ENCODE peak calls at places on chromosomes 7 and 10, in eight cellular contexts. S is ovary, F is IMR-90, M is mucosa of descending colon, L is kidney, X is upper lobe of right lung, K is heart left ventricle, I is Peyer's patch. P is an unnamed sample.

GRCh38 chr10:101043356-101043707 is 12.3 kb downstream of the SFXN3 start:
- DNase-seq in S (no peak), F (no peak), M (no peak), L (no peak), X (no peak), K (no peak), I (no peak), P (no peak)

GRCh38 chr7:41491313-41491712 is 211.6 kb downstream of the INHBA start:
- DNase-seq in S (no peak), F (peak; percentile 86), M (no peak), L (no peak), X (no peak), K (no peak), I (no peak), P (no peak)

GRCh38 chr7:134996097-134996550 is 9.8 kb downstream of the AGBL3 start:
- DNase-seq in S (no peak), F (peak; percentile 29), M (no peak), L (no peak), X (no peak), K (no peak), I (no peak), P (no peak)

GRCh38 chr7:139084709-139085108 is 24.8 kb downstream of the ZC3HAV1 start:
- DNase-seq in S (no peak), F (no peak), M (no peak), L (no peak), X (no peak), K (no peak), I (no peak), P (no peak)

GRCh38 chr10:86068532-86069337 is 297.9 kb downstream of the GRID1 start:
- DNase-seq in S (no peak), F (no peak), M (no peak), L (no peak), X (peak; percentile 42), K (no peak), I (no peak), P (peak; percentile 38)

GRCh38 chr7:51961804-51962203 is 645.2 kb upstream of the COBL start:
- DNase-seq in S (no peak), F (no peak), M (no peak), L (no peak), X (no peak), K (no peak), I (no peak), P (no peak)

GRCh38 chr10:117221156-117221711 is 19.7 kb upstream of the SLC18A2 start:
- DNase-seq in S (no peak), F (peak; percentile 1), M (no peak), L (no peak), X (peak; percentile 12), K (no peak), I (no peak), P (no peak)

GRCh38 chr7:156616269-156617202 is 24.0 kb upstream of the RNF32 start:
- DNase-seq in S (no peak), F (peak; percentile 4), M (peak; percentile 69), L (peak; percentile 67), X (no peak), K (no peak), I (peak; percentile 65), P (no peak)

GRCh38 chr7:5452937-5453540 is 29.4 kb upstream of the TNRC18 start:
- DNase-seq in S (no peak), F (peak; percentile 84), M (no peak), L (no peak), X (no peak), K (no peak), I (no peak), P (no peak)

GRCh38 chr7:152341039-152341913 is 94.5 kb downstream of the KMT2C start:
- DNase-seq in S (no peak), F (peak; percentile 72), M (peak; percentile 47), L (no peak), X (no peak), K (no peak), I (peak; percentile 51), P (no peak)

DNA sequence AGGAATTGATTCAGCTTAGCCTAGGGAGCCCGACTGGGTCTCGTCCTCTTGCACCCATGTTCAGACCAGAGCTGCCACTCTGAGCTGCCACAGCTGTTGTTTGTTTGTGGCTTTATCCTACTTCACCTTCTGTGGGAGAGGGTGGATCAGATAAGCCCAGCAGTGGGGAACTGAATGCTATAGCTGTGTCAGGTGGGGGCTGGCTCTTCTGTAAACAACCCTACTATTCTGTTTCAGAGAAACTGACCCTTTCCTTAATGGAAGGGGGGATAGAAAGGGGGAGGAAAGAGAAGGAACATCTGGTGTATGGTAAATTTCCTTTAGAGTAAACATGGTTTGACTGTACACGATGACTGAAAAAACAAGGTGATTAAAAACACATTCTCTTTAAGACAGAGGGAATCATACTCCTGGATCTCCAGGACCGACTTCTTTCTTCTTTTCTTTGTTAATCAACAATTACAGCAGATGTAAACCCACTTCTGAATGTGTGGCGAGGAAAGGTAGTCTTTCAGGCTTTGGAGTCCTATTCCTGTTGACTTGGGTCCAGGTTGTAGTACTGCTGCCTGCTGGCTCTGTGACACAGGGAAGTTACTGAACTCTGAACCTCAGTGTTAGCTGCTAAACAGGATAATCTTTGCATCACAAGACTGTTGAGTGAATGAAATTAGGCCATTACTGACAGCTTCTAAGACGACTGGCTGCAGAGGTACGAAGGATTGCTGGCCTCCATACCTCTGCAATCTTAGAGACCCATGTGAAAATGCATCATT is 6.0 kb downstream of the PRXL2A start:
- DNase-seq in S (no peak), F (peak; percentile 12), M (peak; percentile 62), L (no peak), X (no peak), K (no peak), I (peak; percentile 66), P (no peak)
- H3K4me1 ChIP-seq in S (peaks cover 23% of the 10 kb centered on the region), F (peaks cover 3% of the 10 kb centered on the region), M (peaks cover 58% of the 10 kb centered on the region), L (peaks cover 47% of the 10 kb centered on the region), X (peaks cover 37% of the 10 kb centered on the region), K (peaks cover 80% of the 10 kb centered on the region), I (no peaks in the 10 kb centered on the region), P (no peaks in the 10 kb centered on the region)

GRCh38 chr7:121392277-121393004 is 3.7 kb downstream of the FAM3C start:
- DNase-seq in S (no peak), F (no peak), M (no peak), L (no peak), X (no peak), K (no peak), I (no peak), P (no peak)

GRCh38 chr7:121388950-121389349 is 7.2 kb downstream of the FAM3C start:
- DNase-seq in S (no peak), F (no peak), M (no peak), L (no peak), X (no peak), K (no peak), I (no peak), P (no peak)

GRCh38 chr7:121393005-121393366 is 3.1 kb downstream of the FAM3C start:
- DNase-seq in S (no peak), F (no peak), M (no peak), L (no peak), X (no peak), K (no peak), I (no peak), P (no peak)

GRCh38 chr7:121390109-121390508 is 6.0 kb downstream of the FAM3C start:
- DNase-seq in S (no peak), F (no peak), M (no peak), L (no peak), X (no peak), K (no peak), I (no peak), P (no peak)

GRCh38 chr7:121391686-121392085 is 4.4 kb downstream of the FAM3C start:
- DNase-seq in S (no peak), F (no peak), M (no peak), L (no peak), X (no peak), K (no peak), I (no peak), P (no peak)
- H3K4me3 ChIP-seq in S (no peak overlapping the region), F (no peak overlapping the region), M (no peak overlapping the region), L (no peak overlapping the region), X (no peak overlapping the region), K (no peak overlapping the region), I (no peak overlapping the region), P (no peak overlapping the region)

GRCh38 chr7:47488969-47489342 is 93.0 kb downstream of the TNS3 start:
- DNase-seq in S (no peak), F (no peak), M (no peak), L (peak; percentile 49), X (no peak), K (peak; percentile 56), I (no peak), P (peak; percentile 15)
- H3K4me1 ChIP-seq in S (peaks cover 14% of the 10 kb centered on the region), F (peaks cover 18% of the 10 kb centered on the region), M (peaks cover 21% of the 10 kb centered on the region), L (peaks cover 52% of the 10 kb centered on the region), X (peaks cover 15% of the 10 kb centered on the region), K (peaks cover 42% of the 10 kb centered on the region), I (no peaks in the 10 kb centered on the region), P (peaks cover 18% of the 10 kb centered on the region)

GRCh38 chr7:27153526-27153925 is 1.1 kb upstream of the HOXA3 start:
- DNase-seq in S (no peak), F (no peak), M (no peak), L (no peak), X (no peak), K (no peak), I (no peak), P (no peak)

GRCh38 chr7:27155816-27156507 is 513 bp downstream of the HOXA7 start:
- DNase-seq in S (no peak), F (no peak), M (no peak), L (peak; percentile 82), X (peak; percentile 61), K (no peak), I (peak; percentile 69), P (peak; percentile 78)

GRCh38 chr7:27156508-27156898 is at the start of gene HOXA7:
- DNase-seq in S (no peak), F (peak; percentile 63), M (peak; percentile 77), L (peak; percentile 96), X (peak; percentile 73), K (no peak), I (peak; percentile 76), P (peak; percentile 74)

GRCh38 chr7:27154369-27154768 is 2.0 kb upstream of the HOXA3 start:
- DNase-seq in S (no peak), F (no peak), M (no peak), L (peak; percentile 63), X (no peak), K (no peak), I (peak; percentile 42), P (no peak)

GRCh38 chr7:27154901-27155815 is 1.3 kb downstream of the HOXA7 start:
- DNase-seq in S (no peak), F (no peak), M (no peak), L (peak; percentile 72), X (peak; percentile 63), K (no peak), I (peak; percentile 68), P (peak; percentile 74)
- H3K4me3 ChIP-seq in S (peak overlapping the region; percentile 61), F (peak overlapping the region; percentile 69), M (no peak overlapping the region), L (peak overlapping the region; percentile 83), X (peak overlapping the region; percentile 55), K (no peak overlapping the region), I (peak overlapping the region; percentile 36), P (no peak overlapping the region)

DNA sequence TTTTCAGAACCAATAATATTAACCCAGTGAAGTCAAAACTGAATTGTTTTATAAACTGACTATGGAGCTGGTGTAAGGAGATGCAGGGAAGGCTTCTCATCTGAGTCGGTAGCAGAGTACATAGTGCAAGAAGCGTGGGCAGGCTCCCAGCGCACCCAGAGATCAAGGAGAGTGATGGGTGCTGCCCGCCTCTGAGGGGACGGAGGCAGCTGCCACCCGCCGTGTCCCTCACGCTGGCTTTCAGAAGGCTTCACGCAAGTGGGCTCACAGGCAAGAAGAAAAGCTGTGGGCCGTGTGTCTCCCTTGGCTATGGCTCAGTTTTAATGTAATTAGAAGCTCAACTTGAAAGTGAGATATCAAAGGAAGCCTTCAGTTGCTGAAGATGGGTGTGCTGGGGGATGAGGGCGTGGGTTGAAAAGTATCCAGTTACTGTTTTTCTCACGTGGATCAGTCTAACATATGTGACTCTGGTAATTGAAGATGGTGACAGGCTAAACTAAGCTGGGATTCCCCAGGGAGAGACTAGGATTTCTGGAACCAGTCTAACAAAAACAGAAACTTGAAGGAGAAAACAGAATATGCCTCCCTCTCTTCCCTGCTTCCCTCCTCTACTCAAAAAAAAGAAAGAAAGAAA is 159.9 kb downstream of the MGMT start:
- DNase-seq in S (no peak), F (peak; percentile 4), M (no peak), L (no peak), X (no peak), K (no peak), I (no peak), P (no peak)
- H3K4me1 ChIP-seq in S (peaks cover 2% of the 10 kb centered on the region), F (peaks cover 12% of the 10 kb centered on the region), M (no peaks in the 10 kb centered on the region), L (no peaks in the 10 kb centered on the region), X (no peaks in the 10 kb centered on the region), K (peaks cover 17% of the 10 kb centered on the region), I (no peaks in the 10 kb centered on the region), P (no peaks in the 10 kb centered on the region)